ENCODE peak calls at places on chromosomes 16 and 17, in eight cellular contexts. One of them, this sample, is unnamed.

GRCh38 chr17:43875476-43876147 is 28.6 kb downstream of the CD300LG start:
- DNase-seq in GM04504: no peak
- DNase-seq in MV-4-11: no peak
- DNase-seq in T-helper 17 cell: no peak
- DNase-seq in WERI-Rb-1: no peak
- DNase-seq in fibroblast of pulmonary artery: no peak
- DNase-seq in sigmoid colon: no peak
- DNase-seq in activated CD4-positive, alpha-beta T cell treated with anti-CD3 and anti-CD28 coated beads for 24 hours: no peak
- DNase-seq in this sample: no peak

GRCh38 chr17:5019475-5019956 is 15.7 kb downstream of the SLC52A1 start:
- DNase-seq in WERI-Rb-1: peak
- DNase-seq in sigmoid colon: no peak
- DNase-seq in MV-4-11: peak
- DNase-seq in activated CD4-positive, alpha-beta T cell treated with anti-CD3 and anti-CD28 coated beads for 24 hours: peak
- DNase-seq in fibroblast of pulmonary artery: no peak
- DNase-seq in GM04504: no peak
- DNase-seq in T-helper 17 cell: no peak
- DNase-seq in this sample: no peak

GRCh38 chr16:12815361-12815760 is 11.7 kb upstream of the CPPED1 start:
- DNase-seq in activated CD4-positive, alpha-beta T cell treated with anti-CD3 and anti-CD28 coated beads for 24 hours: no peak
- DNase-seq in fibroblast of pulmonary artery: peak
- DNase-seq in WERI-Rb-1: no peak
- DNase-seq in T-helper 17 cell: no peak
- DNase-seq in GM04504: no peak
- DNase-seq in sigmoid colon: no peak
- DNase-seq in MV-4-11: no peak
- DNase-seq in this sample: peak

GRCh38 chr17:19322129-19322505 is 40.4 kb downstream of the B9D1 start:
- DNase-seq in activated CD4-positive, alpha-beta T cell treated with anti-CD3 and anti-CD28 coated beads for 24 hours: no peak
- DNase-seq in MV-4-11: no peak
- DNase-seq in GM04504: no peak
- DNase-seq in sigmoid colon: peak
- DNase-seq in WERI-Rb-1: no peak
- DNase-seq in fibroblast of pulmonary artery: no peak
- DNase-seq in T-helper 17 cell: no peak
- DNase-seq in this sample: no peak

GRCh38 chr17:2517539-2517938 is 5.9 kb upstream of the METTL16 start:
- DNase-seq in activated CD4-positive, alpha-beta T cell treated with anti-CD3 and anti-CD28 coated beads for 24 hours: no peak
- DNase-seq in GM04504: no peak
- DNase-seq in sigmoid colon: peak
- DNase-seq in fibroblast of pulmonary artery: no peak
- DNase-seq in MV-4-11: no peak
- DNase-seq in WERI-Rb-1: no peak
- DNase-seq in T-helper 17 cell: no peak
- DNase-seq in this sample: no peak

GRCh38 chr17:82457071-82457789 is 1.3 kb upstream of the NARF start:
- DNase-seq in GM04504: no peak
- DNase-seq in fibroblast of pulmonary artery: peak
- DNase-seq in T-helper 17 cell: no peak
- DNase-seq in sigmoid colon: no peak
- DNase-seq in activated CD4-positive, alpha-beta T cell treated with anti-CD3 and anti-CD28 coated beads for 24 hours: no peak
- DNase-seq in MV-4-11: peak
- DNase-seq in WERI-Rb-1: no peak
- DNase-seq in this sample: peak

GRCh38 chr17:45936610-45937009 is 42.3 kb downstream of the MAPT start:
- DNase-seq in GM04504: no peak
- DNase-seq in T-helper 17 cell: no peak
- DNase-seq in WERI-Rb-1: no peak
- DNase-seq in sigmoid colon: no peak
- DNase-seq in MV-4-11: no peak
- DNase-seq in fibroblast of pulmonary artery: no peak
- DNase-seq in activated CD4-positive, alpha-beta T cell treated with anti-CD3 and anti-CD28 coated beads for 24 hours: no peak
- DNase-seq in this sample: peak

GRCh38 chr17:37770631-37771518 is 26.0 kb upstream of the HNF1B start:
- DNase-seq in WERI-Rb-1: peak
- DNase-seq in sigmoid colon: no peak
- DNase-seq in MV-4-11: no peak
- DNase-seq in T-helper 17 cell: no peak
- DNase-seq in GM04504: no peak
- DNase-seq in fibroblast of pulmonary artery: peak
- DNase-seq in activated CD4-positive, alpha-beta T cell treated with anti-CD3 and anti-CD28 coated beads for 24 hours: peak
- DNase-seq in this sample: peak

GRCh38 chr17:40427002-40427491 is 9.4 kb upstream of the TOP2A start:
- DNase-seq in T-helper 17 cell: no peak
- DNase-seq in sigmoid colon: no peak
- DNase-seq in activated CD4-positive, alpha-beta T cell treated with anti-CD3 and anti-CD28 coated beads for 24 hours: no peak
- DNase-seq in MV-4-11: no peak
- DNase-seq in WERI-Rb-1: no peak
- DNase-seq in GM04504: no peak
- DNase-seq in fibroblast of pulmonary artery: no peak
- DNase-seq in this sample: no peak

This sample was measured in NCI-H345.